ENCODE peak calls at places on chromosomes 11 and 22, in ten cellular contexts. F, P, A, T, Q, E, I, V, Z and J are unnamed samples.

GRCh38 chr22:26321469-26321913 is 107.6 kb upstream of the ASPHD2 start:
- DNase-seq in F (no peak), P (peak; percentile 39), A (no peak), T (no peak), Q (no peak), E (no peak), I (no peak), V (no peak), Z (no peak), J (peak; percentile 91)

GRCh38 chr22:50016308-50016987 is 3.9 kb upstream of the IL17REL start:
- DNase-seq in F (no peak), P (no peak), A (peak; percentile 72), T (no peak), Q (no peak), E (no peak), I (no peak), V (peak; percentile 62), Z (no peak), J (peak; percentile 86)

GRCh38 chr11:75066061-75066460 is 30.6 kb downstream of the OR2AT4 start:
- DNase-seq in F (no peak), P (peak; percentile 35), A (no peak), T (no peak), Q (no peak), E (no peak), I (no peak), V (no peak), Z (no peak), J (no peak)

GRCh38 chr11:74474316-74474715 is 7.0 kb upstream of the KCNE3 start:
- DNase-seq in F (no peak), P (no peak), A (no peak), T (no peak), Q (no peak), E (no peak), I (no peak), V (no peak), Z (no peak), J (no peak)

GRCh38 chr11:65431452-65432132 is 9.0 kb downstream of the NEAT1 start:
- DNase-seq in F (no peak), P (peak; percentile 60), A (no peak), T (no peak), Q (no peak), E (no peak), I (no peak), V (no peak), Z (no peak), J (no peak)

GRCh38 chr11:60647087-60647486 is 52.3 kb upstream of the MS4A8 start:
- DNase-seq in F (no peak), P (no peak), A (no peak), T (no peak), Q (no peak), E (no peak), I (no peak), V (no peak), Z (no peak), J (no peak)

GRCh38 chr11:66011239-66011784 is 496 bp upstream of the CST6 start:
- DNase-seq in F (no peak), P (peak; percentile 78), A (no peak), T (no peak), Q (no peak), E (no peak), I (peak; percentile 82), V (peak; percentile 83), Z (peak; percentile 97), J (peak; percentile 86)

GRCh38 chr11:126989942-126990715 is 10.4 kb downstream of the KIRREL3 start:
- DNase-seq in F (peak; percentile 66), P (peak; percentile 69), A (peak; percentile 87), T (no peak), Q (peak; percentile 42), E (peak; percentile 34), I (peak; percentile 57), V (peak; percentile 86), Z (no peak), J (peak; percentile 92)

GRCh38 chr11:117230286-117230961 is 1.4 kb downstream of the PCSK7 start:
- DNase-seq in F (no peak), P (peak; percentile 50), A (no peak), T (no peak), Q (no peak), E (no peak), I (no peak), V (no peak), Z (no peak), J (peak; percentile 85)

GRCh38 chr11:132874638-132875037 is 657.7 kb downstream of the OPCML start:
- DNase-seq in F (no peak), P (peak; percentile 63), A (no peak), T (no peak), Q (no peak), E (no peak), I (no peak), V (no peak), Z (peak; percentile 5), J (peak; percentile 31)

GRCh38 chr22:18012528-18012927 is 11.8 kb downstream of the MICAL3 start:
- DNase-seq in F (no peak), P (peak; percentile 50), A (no peak), T (no peak), Q (no peak), E (no peak), I (peak; percentile 28), V (no peak), Z (peak; percentile 72), J (no peak)

GRCh38 chr11:36352919-36353318 is 56.8 kb downstream of the PRR5L start:
- DNase-seq in F (no peak), P (no peak), A (no peak), T (peak; percentile 18), Q (no peak), E (no peak), I (no peak), V (no peak), Z (no peak), J (no peak)

GRCh38 chr11:96642584-96642983 is 252.8 kb downstream of the JRKL start:
- DNase-seq in F (no peak), P (no peak), A (no peak), T (no peak), Q (no peak), E (no peak), I (no peak), V (no peak), Z (no peak), J (no peak)

GRCh38 chr11:107598225-107599139 is 7.5 kb downstream of the ELMOD1 start:
- DNase-seq in F (no peak), P (peak; percentile 26), A (no peak), T (no peak), Q (peak; percentile 9), E (no peak), I (no peak), V (peak; percentile 67), Z (no peak), J (peak; percentile 91)

GRCh38 chr11:93547028-93547427 is 3.8 kb upstream of the SMCO4 start:
- DNase-seq in F (no peak), P (no peak), A (no peak), T (no peak), Q (no peak), E (no peak), I (no peak), V (no peak), Z (no peak), J (no peak)

GRCh38 chr22:44214764-44215163 is 34.0 kb downstream of the PARVG start:
- DNase-seq in F (no peak), P (no peak), A (no peak), T (no peak), Q (no peak), E (no peak), I (no peak), V (no peak), Z (no peak), J (peak; percentile 18)

GRCh38 chr11:77783023-77783422 is 37.5 kb downstream of the RSF1 start:
- DNase-seq in F (no peak), P (no peak), A (no peak), T (no peak), Q (no peak), E (no peak), I (no peak), V (no peak), Z (no peak), J (peak; percentile 56)